ENCODE peak calls at places on chromosomes 5 and 9, in seven cellular contexts. One of them, this sample, is unnamed.

GRCh38 chr5:134568761-134569725 is 43.6 kb downstream of the JADE2 start:
- DNase-seq in ovary: peak
- DNase-seq in pancreas: peak
- DNase-seq in OCI-LY7: no peak
- DNase-seq in stomach: peak
- DNase-seq in A549: peak
- DNase-seq in CD4-positive, alpha-beta memory T cell: no peak
- DNase-seq in this sample: no peak

GRCh38 chr5:173412566-173412965 is 84.4 kb upstream of the STC2 start:
- DNase-seq in ovary: no peak
- DNase-seq in pancreas: no peak
- DNase-seq in OCI-LY7: no peak
- DNase-seq in stomach: no peak
- DNase-seq in A549: no peak
- DNase-seq in CD4-positive, alpha-beta memory T cell: no peak
- DNase-seq in this sample: no peak

GRCh38 chr9:13810510-13810909 is 503.4 kb downstream of the NFIB start:
- DNase-seq in ovary: no peak
- DNase-seq in pancreas: no peak
- DNase-seq in OCI-LY7: no peak
- DNase-seq in stomach: no peak
- DNase-seq in A549: no peak
- DNase-seq in CD4-positive, alpha-beta memory T cell: no peak
- DNase-seq in this sample: no peak

GRCh38 chr9:73853547-73853946 is 643.6 kb upstream of the RORB start:
- DNase-seq in ovary: no peak
- DNase-seq in pancreas: no peak
- DNase-seq in OCI-LY7: no peak
- DNase-seq in stomach: no peak
- DNase-seq in A549: no peak
- DNase-seq in CD4-positive, alpha-beta memory T cell: no peak
- DNase-seq in this sample: no peak

GRCh38 chr5:15594922-15595568 is 95.1 kb downstream of the FBXL7 start:
- DNase-seq in ovary: no peak
- DNase-seq in pancreas: no peak
- DNase-seq in OCI-LY7: no peak
- DNase-seq in stomach: no peak
- DNase-seq in A549: no peak
- DNase-seq in CD4-positive, alpha-beta memory T cell: no peak
- DNase-seq in this sample: no peak

GRCh38 chr5:132962429-132962928 is 955 bp downstream of the AFF4 start:
- DNase-seq in ovary: no peak
- DNase-seq in pancreas: no peak
- DNase-seq in OCI-LY7: peak
- DNase-seq in stomach: no peak
- DNase-seq in A549: peak
- DNase-seq in CD4-positive, alpha-beta memory T cell: peak
- DNase-seq in this sample: peak

GRCh38 chr5:52920929-52921328 is 68.2 kb upstream of the ITGA2 start:
- DNase-seq in ovary: no peak
- DNase-seq in pancreas: no peak
- DNase-seq in OCI-LY7: no peak
- DNase-seq in stomach: no peak
- DNase-seq in A549: no peak
- DNase-seq in CD4-positive, alpha-beta memory T cell: no peak
- DNase-seq in this sample: no peak

GRCh38 chr5:68141494-68141893 is 74.1 kb upstream of the PIK3R1 start:
- DNase-seq in ovary: no peak
- DNase-seq in pancreas: no peak
- DNase-seq in OCI-LY7: peak
- DNase-seq in stomach: no peak
- DNase-seq in A549: no peak
- DNase-seq in CD4-positive, alpha-beta memory T cell: peak
- DNase-seq in this sample: no peak

GRCh38 chr5:134555889-134556311 is 30.4 kb downstream of the JADE2 start:
- DNase-seq in ovary: no peak
- DNase-seq in pancreas: peak
- DNase-seq in OCI-LY7: peak
- DNase-seq in stomach: peak
- DNase-seq in A549: peak
- DNase-seq in CD4-positive, alpha-beta memory T cell: peak
- DNase-seq in this sample: peak

GRCh38 chr9:121253821-121254471 is 14.0 kb upstream of the GSN start:
- DNase-seq in ovary: no peak
- DNase-seq in pancreas: no peak
- DNase-seq in OCI-LY7: no peak
- DNase-seq in stomach: no peak
- DNase-seq in A549: no peak
- DNase-seq in CD4-positive, alpha-beta memory T cell: no peak
- DNase-seq in this sample: no peak

GRCh38 chr9:76255781-76256455 is 138.3 kb downstream of the RFK start:
- DNase-seq in ovary: peak
- DNase-seq in pancreas: no peak
- DNase-seq in OCI-LY7: no peak
- DNase-seq in stomach: peak
- DNase-seq in A549: peak
- DNase-seq in CD4-positive, alpha-beta memory T cell: no peak
- DNase-seq in this sample: no peak
- H3K4me3 ChIP-seq in ovary: no peak
- H3K4me3 ChIP-seq in pancreas: no peak
- H3K4me3 ChIP-seq in OCI-LY7: no peak
- H3K4me3 ChIP-seq in stomach: no peak
- H3K4me3 ChIP-seq in A549: no peak
- H3K4me3 ChIP-seq in CD4-positive, alpha-beta memory T cell: no peak
- H3K4me3 ChIP-seq in this sample: no peak

DNA sequence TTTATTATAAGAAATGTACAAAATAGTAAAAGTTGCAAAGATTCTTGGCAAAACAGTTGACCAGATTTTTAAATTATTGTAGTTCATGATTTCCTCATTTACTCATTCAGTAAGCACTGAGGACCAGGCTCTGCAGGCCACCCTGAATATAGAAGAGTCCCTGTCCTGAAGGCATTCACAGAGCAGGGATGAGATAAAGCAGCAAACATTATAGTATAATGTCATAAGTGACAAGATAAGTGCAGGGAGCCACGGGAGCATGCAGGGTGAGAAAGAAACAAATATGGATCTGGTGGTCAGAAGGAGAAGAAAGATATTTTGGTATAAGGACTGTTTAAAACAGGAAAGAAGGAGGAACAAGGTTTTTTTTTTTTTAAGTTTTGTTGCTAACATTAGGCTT is 46.0 kb downstream of the PARP8 start:
- DNase-seq in ovary: no peak
- DNase-seq in pancreas: no peak
- DNase-seq in OCI-LY7: no peak
- DNase-seq in stomach: no peak
- DNase-seq in A549: no peak
- DNase-seq in CD4-positive, alpha-beta memory T cell: no peak
- DNase-seq in this sample: no peak
- H3K4me3 ChIP-seq in ovary: no peak
- H3K4me3 ChIP-seq in pancreas: no peak
- H3K4me3 ChIP-seq in OCI-LY7: no peak
- H3K4me3 ChIP-seq in stomach: no peak
- H3K4me3 ChIP-seq in A549: no peak
- H3K4me3 ChIP-seq in CD4-positive, alpha-beta memory T cell: no peak
- H3K4me3 ChIP-seq in this sample: no peak

GRCh38 chr9:37036237-37037136 is 2.4 kb upstream of the PAX5 start:
- DNase-seq in ovary: no peak
- DNase-seq in pancreas: peak
- DNase-seq in OCI-LY7: peak
- DNase-seq in stomach: peak
- DNase-seq in A549: no peak
- DNase-seq in CD4-positive, alpha-beta memory T cell: peak
- DNase-seq in this sample: no peak

GRCh38 chr9:37037137-37037743 is 3.2 kb upstream of the PAX5 start:
- DNase-seq in ovary: no peak
- DNase-seq in pancreas: peak
- DNase-seq in OCI-LY7: peak
- DNase-seq in stomach: no peak
- DNase-seq in A549: no peak
- DNase-seq in CD4-positive, alpha-beta memory T cell: no peak
- DNase-seq in this sample: no peak

GRCh38 chr9:37037744-37038640 is 3.9 kb upstream of the PAX5 start:
- DNase-seq in ovary: no peak
- DNase-seq in pancreas: peak
- DNase-seq in OCI-LY7: peak
- DNase-seq in stomach: no peak
- DNase-seq in A549: no peak
- DNase-seq in CD4-positive, alpha-beta memory T cell: no peak
- DNase-seq in this sample: no peak

GRCh38 chr9:37040508-37041127 is 6.5 kb upstream of the PAX5 start:
- DNase-seq in ovary: no peak
- DNase-seq in pancreas: no peak
- DNase-seq in OCI-LY7: peak
- DNase-seq in stomach: no peak
- DNase-seq in A549: no peak
- DNase-seq in CD4-positive, alpha-beta memory T cell: no peak
- DNase-seq in this sample: no peak

DNA sequence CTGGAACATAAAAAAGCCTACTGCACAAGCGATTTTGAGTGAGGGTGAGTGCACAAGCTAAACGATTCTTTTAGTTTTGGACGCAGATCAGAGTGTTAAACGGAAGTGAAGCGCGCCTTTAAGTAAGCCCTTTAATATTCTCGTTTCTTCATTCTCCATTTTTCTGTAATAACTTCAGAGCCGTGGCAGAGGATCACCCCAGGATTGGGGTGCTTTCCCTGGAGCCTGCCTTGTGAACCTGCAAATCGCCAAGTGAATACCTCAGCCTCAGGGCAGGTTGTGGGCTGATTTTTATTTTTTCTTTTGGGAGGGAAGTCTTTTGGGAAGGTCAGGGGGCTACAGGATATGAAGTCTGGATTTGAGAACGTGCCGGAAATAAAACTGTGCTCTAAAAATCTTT is 5.0 kb upstream of the PAX5 start:
- DNase-seq in ovary: no peak
- DNase-seq in pancreas: no peak
- DNase-seq in OCI-LY7: no peak
- DNase-seq in stomach: no peak
- DNase-seq in A549: no peak
- DNase-seq in CD4-positive, alpha-beta memory T cell: no peak
- DNase-seq in this sample: no peak
- H3K4me3 ChIP-seq in ovary: no peak
- H3K4me3 ChIP-seq in pancreas: no peak
- H3K4me3 ChIP-seq in OCI-LY7: peak
- H3K4me3 ChIP-seq in stomach: no peak
- H3K4me3 ChIP-seq in A549: no peak
- H3K4me3 ChIP-seq in CD4-positive, alpha-beta memory T cell: no peak
- H3K4me3 ChIP-seq in this sample: no peak

DNA sequence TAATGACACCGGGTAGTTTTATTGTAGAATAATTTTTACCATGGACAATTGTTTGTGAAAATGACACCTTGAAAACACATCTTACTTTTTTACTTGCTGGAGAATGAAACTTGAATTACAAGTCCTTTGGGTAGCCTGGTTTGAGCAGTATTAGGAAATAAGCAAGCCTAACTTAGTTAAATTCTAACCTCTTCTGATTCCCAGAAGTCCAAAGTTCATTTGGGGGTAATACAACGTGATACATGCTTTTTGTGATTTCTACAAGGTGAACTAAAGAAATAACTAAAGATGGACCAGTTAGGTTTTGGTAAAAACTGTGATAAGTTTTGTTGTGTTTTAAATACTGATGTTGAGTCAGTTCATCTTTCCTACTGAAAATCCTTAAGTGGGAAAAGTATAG is 135.4 kb upstream of the DMRT1 start:
- DNase-seq in ovary: no peak
- DNase-seq in pancreas: no peak
- DNase-seq in OCI-LY7: no peak
- DNase-seq in stomach: no peak
- DNase-seq in A549: no peak
- DNase-seq in CD4-positive, alpha-beta memory T cell: no peak
- DNase-seq in this sample: no peak
- H3K4me3 ChIP-seq in ovary: peak
- H3K4me3 ChIP-seq in pancreas: peak
- H3K4me3 ChIP-seq in OCI-LY7: no peak
- H3K4me3 ChIP-seq in stomach: no peak
- H3K4me3 ChIP-seq in A549: no peak
- H3K4me3 ChIP-seq in CD4-positive, alpha-beta memory T cell: no peak
- H3K4me3 ChIP-seq in this sample: no peak

GRCh38 chr5:5951953-5952352 is 426.4 kb downstream of the MED10 start:
- DNase-seq in ovary: no peak
- DNase-seq in pancreas: no peak
- DNase-seq in OCI-LY7: no peak
- DNase-seq in stomach: no peak
- DNase-seq in A549: no peak
- DNase-seq in CD4-positive, alpha-beta memory T cell: no peak
- DNase-seq in this sample: no peak

GRCh38 chr5:5953641-5954040 is 424.7 kb downstream of the MED10 start:
- DNase-seq in ovary: no peak
- DNase-seq in pancreas: no peak
- DNase-seq in OCI-LY7: no peak
- DNase-seq in stomach: no peak
- DNase-seq in A549: no peak
- DNase-seq in CD4-positive, alpha-beta memory T cell: no peak
- DNase-seq in this sample: no peak

GRCh38 chr5:5954199-5954598 is 424.1 kb downstream of the MED10 start:
- DNase-seq in ovary: no peak
- DNase-seq in pancreas: no peak
- DNase-seq in OCI-LY7: no peak
- DNase-seq in stomach: no peak
- DNase-seq in A549: no peak
- DNase-seq in CD4-positive, alpha-beta memory T cell: no peak
- DNase-seq in this sample: no peak

GRCh38 chr5:5950658-5951057 is 427.7 kb downstream of the MED10 start:
- DNase-seq in ovary: no peak
- DNase-seq in pancreas: no peak
- DNase-seq in OCI-LY7: no peak
- DNase-seq in stomach: no peak
- DNase-seq in A549: no peak
- DNase-seq in CD4-positive, alpha-beta memory T cell: no peak
- DNase-seq in this sample: no peak
- H3K4me3 ChIP-seq in ovary: no peak
- H3K4me3 ChIP-seq in pancreas: no peak
- H3K4me3 ChIP-seq in OCI-LY7: no peak
- H3K4me3 ChIP-seq in stomach: no peak
- H3K4me3 ChIP-seq in A549: no peak
- H3K4me3 ChIP-seq in CD4-positive, alpha-beta memory T cell: no peak
- H3K4me3 ChIP-seq in this sample: no peak

GRCh38 chr5:80161165-80161564 is 94.7 kb downstream of the SERINC5 start:
- DNase-seq in ovary: no peak
- DNase-seq in pancreas: no peak
- DNase-seq in OCI-LY7: no peak
- DNase-seq in stomach: no peak
- DNase-seq in A549: no peak
- DNase-seq in CD4-positive, alpha-beta memory T cell: no peak
- DNase-seq in this sample: no peak
- H3K4me3 ChIP-seq in ovary: no peak
- H3K4me3 ChIP-seq in pancreas: no peak
- H3K4me3 ChIP-seq in OCI-LY7: no peak
- H3K4me3 ChIP-seq in stomach: no peak
- H3K4me3 ChIP-seq in A549: no peak
- H3K4me3 ChIP-seq in CD4-positive, alpha-beta memory T cell: no peak
- H3K4me3 ChIP-seq in this sample: no peak

This sample was measured in Jurkat, Clone E6-1.